ENCODE peak calls at places on chromosomes 5 and 9, in six cellular contexts. D is amniotic stem cell, G is frontal cortex, U is H9, R is H4, X is fibroblast of the conjunctiva. L is an unnamed sample.

GRCh38 chr9:136665704-136666363 is 3.1 kb downstream of the EGFL7 start:
- DNase-seq in D (no peak), G (no peak), U (no peak), R (no peak), X (no peak), L (no peak)

GRCh38 chr9:125659954-125660353 is 47.1 kb downstream of the MAPKAP1 start:
- DNase-seq in D (peak), G (no peak), U (no peak), R (no peak), X (no peak), L (no peak)

GRCh38 chr9:68455436-68455835 is 85.2 kb downstream of the TMEM252 start:
- DNase-seq in D (no peak), G (no peak), U (no peak), R (no peak), X (no peak), L (no peak)

GRCh38 chr9:108854094-108854493 is 1.7 kb downstream of the ACTL7B start:
- DNase-seq in D (no peak), G (no peak), U (no peak), R (no peak), X (no peak), L (no peak)

GRCh38 chr5:178573216-178573615 is 17.0 kb downstream of the COL23A1 start:
- DNase-seq in D (no peak), G (no peak), U (no peak), R (no peak), X (no peak), L (no peak)

GRCh38 chr5:157222506-157223230 is 42.0 kb downstream of the ITK start:
- DNase-seq in D (no peak), G (no peak), U (no peak), R (peak), X (no peak), L (no peak)

GRCh38 chr5:149325894-149326293 is 19.4 kb upstream of the GRPEL2 start:
- DNase-seq in D (no peak), G (no peak), U (no peak), R (no peak), X (no peak), L (no peak)

GRCh38 chr9:72165821-72166547 is 16.7 kb downstream of the GDA start:
- DNase-seq in D (no peak), G (no peak), U (no peak), R (no peak), X (no peak), L (no peak)

GRCh38 chr9:77663754-77664153 is 15.6 kb upstream of the GNA14 start:
- DNase-seq in D (no peak), G (no peak), U (no peak), R (peak), X (no peak), L (no peak)

GRCh38 chr5:102668220-102668930 is 86.7 kb upstream of the PAM start:
- DNase-seq in D (no peak), G (no peak), U (no peak), R (no peak), X (no peak), L (no peak)

GRCh38 chr5:85069659-85070640 is 685.3 kb upstream of the EDIL3 start:
- DNase-seq in D (no peak), G (no peak), U (peak), R (no peak), X (no peak), L (no peak)

GRCh38 chr5:33370135-33370472 is 70.7 kb upstream of the TARS1 start:
- DNase-seq in D (peak), G (no peak), U (no peak), R (peak), X (peak), L (no peak)